ENCODE peak calls at places on chromosome 4, in ten cellular contexts. B, U, M, N, C, T, Z, A, E and I are unnamed samples.

GRCh38 chr4:13919021-13919441 is 291.5 kb upstream of the BOD1L1 start:
- DNase-seq in U (no peak), T (no peak), N (peak), M (no peak), Z (no peak), C (no peak), A (no peak), E (no peak), B (no peak), I (no peak)

GRCh38 chr4:72846280-72847111 is 223.0 kb downstream of the COX18 start:
- DNase-seq in M (no peak), U (no peak), A (no peak), B (no peak), E (no peak), N (peak), C (peak), Z (peak), T (no peak), I (peak)

GRCh38 chr4:183906736-183907651 is 1.9 kb downstream of the STOX2 start:
- DNase-seq in U (no peak), C (no peak), B (no peak), T (peak), N (no peak), M (peak), A (no peak), Z (no peak), E (peak), I (no peak)

GRCh38 chr4:21848001-21848400 is 100.6 kb downstream of the KCNIP4 start:
- DNase-seq in M (no peak), B (no peak), N (no peak), A (no peak), E (no peak), U (no peak), Z (no peak), C (no peak), T (no peak), I (no peak)

GRCh38 chr4:57044279-57044678 is 65.6 kb downstream of the POLR2B start:
- DNase-seq in N (peak), C (no peak), M (no peak), B (no peak), A (no peak), E (no peak), U (no peak), T (no peak), Z (no peak), I (no peak)

GRCh38 chr4:145734576-145735329 is 54.8 kb downstream of the C4orf51 start:
- DNase-seq in C (peak), Z (peak), A (no peak), M (no peak), T (peak), U (peak), N (peak), B (no peak), E (peak), I (no peak)

GRCh38 chr4:170386974-170387373 is 297.2 kb upstream of the AADAT start:
- DNase-seq in E (no peak), U (no peak), C (no peak), Z (no peak), A (no peak), M (no peak), B (no peak), N (peak), T (no peak), I (no peak)

GRCh38 chr4:73856518-73856917 is 3.4 kb downstream of the PF4V1 start:
- DNase-seq in A (no peak), T (no peak), B (no peak), U (no peak), Z (peak), E (no peak), N (peak), C (no peak), M (no peak), I (no peak)

GRCh38 chr4:147496500-147496899 is 15.6 kb downstream of the EDNRA start:
- DNase-seq in U (no peak), N (no peak), M (no peak), Z (no peak), B (no peak), A (no peak), C (no peak), T (no peak), E (no peak), I (no peak)

GRCh38 chr4:123127865-123128264 is 205.5 kb upstream of the NUDT6 start:
- DNase-seq in N (peak), T (no peak), A (no peak), Z (no peak), E (no peak), U (no peak), B (no peak), C (no peak), M (no peak), I (no peak)

GRCh38 chr4:184958127-184958806 is 60.0 kb upstream of the HELT start:
- DNase-seq in C (no peak), U (no peak), E (no peak), M (no peak), Z (no peak), N (no peak), B (no peak), T (no peak), A (no peak), I (no peak)

GRCh38 chr4:5752803-5753184 is 41.8 kb downstream of the EVC start:
- DNase-seq in M (no peak), Z (no peak), C (no peak), T (no peak), U (no peak), E (no peak), N (no peak), B (no peak), A (no peak), I (no peak)

GRCh38 chr4:12360391-12360790 is 931.7 kb upstream of the HS3ST1 start:
- DNase-seq in A (no peak), C (no peak), N (no peak), M (no peak), E (no peak), B (no peak), U (no peak), T (no peak), Z (no peak), I (no peak)